ENCODE peak calls at places on chromosomes 1 and 21, in four cellular contexts. One of them, this sample, is unnamed.

GRCh38 chr1:156914440-156914856 is 6.0 kb upstream of the LRRC71 start:
- DNase-seq in upper lobe of left lung: no peak
- DNase-seq in tibial nerve: no peak
- DNase-seq in right lobe of liver: no peak
- DNase-seq in this sample: no peak

GRCh38 chr1:111489604-111490003 is 13.8 kb downstream of the ADORA3 start:
- DNase-seq in upper lobe of left lung: peak
- DNase-seq in tibial nerve: peak
- DNase-seq in right lobe of liver: no peak
- DNase-seq in this sample: peak

GRCh38 chr21:39132248-39132647 is 51.0 kb downstream of the PSMG1 start:
- DNase-seq in upper lobe of left lung: no peak
- DNase-seq in tibial nerve: no peak
- DNase-seq in right lobe of liver: no peak
- DNase-seq in this sample: no peak

GRCh38 chr1:18724001-18724411 is 93.4 kb downstream of the PAX7 start:
- DNase-seq in upper lobe of left lung: no peak
- DNase-seq in tibial nerve: no peak
- DNase-seq in right lobe of liver: no peak
- DNase-seq in this sample: no peak

GRCh38 chr1:193729429-193729828 is 543.0 kb upstream of the B3GALT2 start:
- DNase-seq in upper lobe of left lung: no peak
- DNase-seq in tibial nerve: no peak
- DNase-seq in right lobe of liver: no peak
- DNase-seq in this sample: no peak

GRCh38 chr1:172761581-172762025 is 102.7 kb downstream of the FASLG start:
- DNase-seq in upper lobe of left lung: no peak
- DNase-seq in tibial nerve: no peak
- DNase-seq in right lobe of liver: no peak
- DNase-seq in this sample: no peak

GRCh38 chr1:234709473-234710279 is 99.7 kb upstream of the IRF2BP2 start:
- DNase-seq in upper lobe of left lung: peak
- DNase-seq in tibial nerve: no peak
- DNase-seq in right lobe of liver: no peak
- DNase-seq in this sample: peak

GRCh38 chr1:84247425-84248220 is 53.9 kb upstream of the SAMD13 start:
- DNase-seq in upper lobe of left lung: no peak
- DNase-seq in tibial nerve: no peak
- DNase-seq in right lobe of liver: no peak
- DNase-seq in this sample: peak

GRCh38 chr1:226814751-226815496 is 55.5 kb upstream of the PSEN2 start:
- DNase-seq in upper lobe of left lung: peak
- DNase-seq in tibial nerve: peak
- DNase-seq in right lobe of liver: no peak
- DNase-seq in this sample: peak

GRCh38 chr21:43597845-43598244 is 61.4 kb downstream of the HSF2BP start:
- DNase-seq in upper lobe of left lung: no peak
- DNase-seq in tibial nerve: no peak
- DNase-seq in right lobe of liver: no peak
- DNase-seq in this sample: no peak

GRCh38 chr1:7705048-7705907 is 65.8 kb upstream of the VAMP3 start:
- DNase-seq in upper lobe of left lung: peak
- DNase-seq in tibial nerve: no peak
- DNase-seq in right lobe of liver: no peak
- DNase-seq in this sample: peak

GRCh38 chr1:53352576-53352975 is 24.7 kb upstream of the LRP8 start:
- DNase-seq in upper lobe of left lung: no peak
- DNase-seq in tibial nerve: no peak
- DNase-seq in right lobe of liver: no peak
- DNase-seq in this sample: no peak

GRCh38 chr1:101050869-101051268 is 25.3 kb upstream of the DPH5 start:
- DNase-seq in upper lobe of left lung: no peak
- DNase-seq in tibial nerve: no peak
- DNase-seq in right lobe of liver: no peak
- DNase-seq in this sample: no peak

GRCh38 chr1:9603307-9603706 is 14.6 kb downstream of the TMEM201 start:
- DNase-seq in upper lobe of left lung: no peak
- DNase-seq in tibial nerve: no peak
- DNase-seq in right lobe of liver: no peak
- DNase-seq in this sample: no peak

GRCh38 chr21:37862536-37862935 is 53.7 kb downstream of the KCNJ6 start:
- DNase-seq in upper lobe of left lung: peak
- DNase-seq in tibial nerve: no peak
- DNase-seq in right lobe of liver: no peak
- DNase-seq in this sample: no peak

GRCh38 chr1:151787689-151788088 is 2.6 kb downstream of the TDRKH start:
- DNase-seq in upper lobe of left lung: no peak
- DNase-seq in tibial nerve: no peak
- DNase-seq in right lobe of liver: no peak
- DNase-seq in this sample: no peak

GRCh38 chr1:151790940-151791651 is 796 bp upstream of the TDRKH start:
- DNase-seq in upper lobe of left lung: peak
- DNase-seq in tibial nerve: no peak
- DNase-seq in right lobe of liver: no peak
- DNase-seq in this sample: peak

GRCh38 chr1:151790071-151790939 is at the start of gene TDRKH:
- DNase-seq in upper lobe of left lung: peak
- DNase-seq in tibial nerve: peak
- DNase-seq in right lobe of liver: peak
- DNase-seq in this sample: peak
- TF ChIP-seq POLR2A in upper lobe of left lung: peak
- TF ChIP-seq POLR2A in tibial nerve: peak
- TF ChIP-seq POLR2A in right lobe of liver: peak
- TF ChIP-seq POLR2A in this sample: peak

GRCh38 chr1:205504311-205505075 is at the start of gene CDK18:
- DNase-seq in upper lobe of left lung: peak
- DNase-seq in tibial nerve: peak
- DNase-seq in right lobe of liver: peak
- DNase-seq in this sample: peak
- TF ChIP-seq POLR2A in upper lobe of left lung: peak
- TF ChIP-seq POLR2A in tibial nerve: no peak
- TF ChIP-seq POLR2A in right lobe of liver: no peak
- TF ChIP-seq POLR2A in this sample: no peak

DNA sequence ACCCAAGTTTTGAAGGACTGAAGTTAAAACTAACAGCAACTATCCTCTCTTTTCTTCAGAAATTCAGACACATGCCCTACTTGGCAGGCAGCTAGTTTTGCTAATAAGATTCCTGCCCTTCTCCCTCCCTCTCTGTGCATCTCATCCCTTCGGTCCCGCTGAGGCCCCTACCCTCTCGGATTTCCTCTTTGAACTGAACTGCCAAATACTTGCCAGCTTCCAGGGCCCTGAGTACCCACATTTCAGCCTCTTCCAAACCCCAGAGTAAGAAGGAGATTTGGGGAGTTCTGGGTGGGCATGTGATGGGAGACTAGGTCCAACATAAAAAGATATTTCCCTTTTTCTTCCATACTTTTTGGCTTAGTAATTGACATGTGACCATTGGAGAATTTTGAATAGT is 116.6 kb upstream of the JUN start:
- DNase-seq in upper lobe of left lung: no peak
- DNase-seq in tibial nerve: no peak
- DNase-seq in right lobe of liver: no peak
- DNase-seq in this sample: no peak
- TF ChIP-seq POLR2A in upper lobe of left lung: no peak
- TF ChIP-seq POLR2A in tibial nerve: no peak
- TF ChIP-seq POLR2A in right lobe of liver: no peak
- TF ChIP-seq POLR2A in this sample: no peak

GRCh38 chr1:247335871-247336270 is 4.2 kb upstream of the ZNF496 start:
- DNase-seq in upper lobe of left lung: no peak
- DNase-seq in tibial nerve: no peak
- DNase-seq in right lobe of liver: no peak
- DNase-seq in this sample: no peak

GRCh38 chr1:247337961-247338360 is 6.3 kb upstream of the ZNF496 start:
- DNase-seq in upper lobe of left lung: no peak
- DNase-seq in tibial nerve: no peak
- DNase-seq in right lobe of liver: no peak
- DNase-seq in this sample: no peak

GRCh38 chr1:247336390-247336789 is 4.7 kb upstream of the ZNF496 start:
- DNase-seq in upper lobe of left lung: no peak
- DNase-seq in tibial nerve: no peak
- DNase-seq in right lobe of liver: no peak
- DNase-seq in this sample: no peak

GRCh38 chr1:247337250-247337746 is 5.6 kb upstream of the ZNF496 start:
- DNase-seq in upper lobe of left lung: no peak
- DNase-seq in tibial nerve: no peak
- DNase-seq in right lobe of liver: no peak
- DNase-seq in this sample: no peak

GRCh38 chr1:247338723-247339270 is 7.1 kb upstream of the ZNF496 start:
- DNase-seq in upper lobe of left lung: no peak
- DNase-seq in tibial nerve: no peak
- DNase-seq in right lobe of liver: no peak
- DNase-seq in this sample: no peak
- TF ChIP-seq POLR2A in upper lobe of left lung: no peak
- TF ChIP-seq POLR2A in tibial nerve: no peak
- TF ChIP-seq POLR2A in right lobe of liver: no peak
- TF ChIP-seq POLR2A in this sample: no peak

GRCh38 chr1:201828820-201829774 is at the start of gene IPO9:
- DNase-seq in upper lobe of left lung: peak
- DNase-seq in tibial nerve: peak
- DNase-seq in right lobe of liver: peak
- DNase-seq in this sample: peak
- TF ChIP-seq POLR2A in upper lobe of left lung: peak
- TF ChIP-seq POLR2A in tibial nerve: peak
- TF ChIP-seq POLR2A in right lobe of liver: peak
- TF ChIP-seq POLR2A in this sample: peak

DNA sequence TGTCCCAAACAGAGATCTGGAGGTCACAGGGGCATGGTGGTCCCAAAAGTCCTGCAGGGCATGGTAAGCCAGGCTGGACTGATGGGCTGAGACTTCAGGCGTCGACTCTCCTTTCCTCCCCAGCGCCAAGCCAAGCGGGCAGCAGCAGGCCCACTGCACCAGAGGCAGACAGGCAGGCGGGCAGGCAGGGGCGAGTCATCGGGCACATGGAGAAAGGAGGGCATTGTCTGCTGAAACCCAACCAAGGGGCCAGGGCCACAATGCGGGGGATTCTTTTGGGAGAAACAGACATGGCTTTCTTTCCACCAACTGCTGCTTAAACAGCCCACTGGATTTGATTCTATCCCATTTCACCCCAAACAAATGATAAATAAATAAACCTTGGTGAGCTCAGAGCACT is 46.2 kb downstream of the TRABD2B start:
- DNase-seq in upper lobe of left lung: no peak
- DNase-seq in tibial nerve: no peak
- DNase-seq in right lobe of liver: no peak
- DNase-seq in this sample: no peak
- TF ChIP-seq POLR2A in upper lobe of left lung: no peak
- TF ChIP-seq POLR2A in tibial nerve: no peak
- TF ChIP-seq POLR2A in right lobe of liver: no peak
- TF ChIP-seq POLR2A in this sample: no peak